ENCODE peak calls at places on chromosomes 12 and 14, in six cellular contexts. One of them, this sample, is unnamed.

GRCh38 chr14:75439989-75440388 is 12.2 kb downstream of the JDP2 start:
- ATAC-seq in upper lobe of right lung: no peak
- ATAC-seq in stimulated activated naive B cell treated with anti-CD40 and anti-IgM and Interleukin-4, amounts not matched to agents 10 μg/mL and 1 μg/mL and 100 μg/mL, for 72 hours: peak; percentile 41
- ATAC-seq in activated CD8-positive, alpha-beta T cell treated with anti-CD3 and anti-CD28 coated beads, Interleukin-2, amount 10 ng/mL, durations not matched to agents 7 days and 5 days: no peak
- ATAC-seq in left lobe of liver: no peak
- ATAC-seq in A549: no peak
- ATAC-seq in this sample: no peak

GRCh38 chr12:87802721-87803011 is 226.5 kb downstream of the C12orf50 start:
- ATAC-seq in upper lobe of right lung: no peak
- ATAC-seq in stimulated activated naive B cell treated with anti-CD40 and anti-IgM and Interleukin-4, amounts not matched to agents 10 μg/mL and 1 μg/mL and 100 μg/mL, for 72 hours: no peak
- ATAC-seq in activated CD8-positive, alpha-beta T cell treated with anti-CD3 and anti-CD28 coated beads, Interleukin-2, amount 10 ng/mL, durations not matched to agents 7 days and 5 days: no peak
- ATAC-seq in left lobe of liver: peak; percentile 84
- ATAC-seq in A549: peak; percentile 67
- ATAC-seq in this sample: no peak

GRCh38 chr12:65460076-65460475 is 181.6 kb downstream of the MSRB3 start:
- ATAC-seq in upper lobe of right lung: no peak
- ATAC-seq in stimulated activated naive B cell treated with anti-CD40 and anti-IgM and Interleukin-4, amounts not matched to agents 10 μg/mL and 1 μg/mL and 100 μg/mL, for 72 hours: no peak
- ATAC-seq in activated CD8-positive, alpha-beta T cell treated with anti-CD3 and anti-CD28 coated beads, Interleukin-2, amount 10 ng/mL, durations not matched to agents 7 days and 5 days: no peak
- ATAC-seq in left lobe of liver: peak; percentile 98
- ATAC-seq in A549: no peak
- ATAC-seq in this sample: no peak

GRCh38 chr14:99749142-99749541 is 44.1 kb upstream of the EML1 start:
- ATAC-seq in upper lobe of right lung: no peak
- ATAC-seq in stimulated activated naive B cell treated with anti-CD40 and anti-IgM and Interleukin-4, amounts not matched to agents 10 μg/mL and 1 μg/mL and 100 μg/mL, for 72 hours: peak; percentile 61
- ATAC-seq in activated CD8-positive, alpha-beta T cell treated with anti-CD3 and anti-CD28 coated beads, Interleukin-2, amount 10 ng/mL, durations not matched to agents 7 days and 5 days: no peak
- ATAC-seq in left lobe of liver: no peak
- ATAC-seq in A549: peak; percentile 55
- ATAC-seq in this sample: no peak

GRCh38 chr14:102071283-102071998 is 15.4 kb downstream of the HSP90AA1 start:
- ATAC-seq in upper lobe of right lung: no peak
- ATAC-seq in stimulated activated naive B cell treated with anti-CD40 and anti-IgM and Interleukin-4, amounts not matched to agents 10 μg/mL and 1 μg/mL and 100 μg/mL, for 72 hours: no peak
- ATAC-seq in activated CD8-positive, alpha-beta T cell treated with anti-CD3 and anti-CD28 coated beads, Interleukin-2, amount 10 ng/mL, durations not matched to agents 7 days and 5 days: no peak
- ATAC-seq in left lobe of liver: no peak
- ATAC-seq in A549: peak; percentile 41
- ATAC-seq in this sample: no peak

GRCh38 chr14:66508547-66508845 is 549 bp downstream of the GPHN start:
- ATAC-seq in upper lobe of right lung: no peak
- ATAC-seq in stimulated activated naive B cell treated with anti-CD40 and anti-IgM and Interleukin-4, amounts not matched to agents 10 μg/mL and 1 μg/mL and 100 μg/mL, for 72 hours: peak; percentile 4
- ATAC-seq in activated CD8-positive, alpha-beta T cell treated with anti-CD3 and anti-CD28 coated beads, Interleukin-2, amount 10 ng/mL, durations not matched to agents 7 days and 5 days: peak; percentile 3
- ATAC-seq in left lobe of liver: no peak
- ATAC-seq in A549: no peak
- ATAC-seq in this sample: no peak

GRCh38 chr12:29644536-29645162 is 139.1 kb downstream of the TMTC1 start:
- ATAC-seq in upper lobe of right lung: no peak
- ATAC-seq in stimulated activated naive B cell treated with anti-CD40 and anti-IgM and Interleukin-4, amounts not matched to agents 10 μg/mL and 1 μg/mL and 100 μg/mL, for 72 hours: no peak
- ATAC-seq in activated CD8-positive, alpha-beta T cell treated with anti-CD3 and anti-CD28 coated beads, Interleukin-2, amount 10 ng/mL, durations not matched to agents 7 days and 5 days: peak; percentile 60
- ATAC-seq in left lobe of liver: no peak
- ATAC-seq in A549: no peak
- ATAC-seq in this sample: no peak

GRCh38 chr12:4435537-4435936 is 10.1 kb downstream of the FGF6 start:
- ATAC-seq in upper lobe of right lung: no peak
- ATAC-seq in stimulated activated naive B cell treated with anti-CD40 and anti-IgM and Interleukin-4, amounts not matched to agents 10 μg/mL and 1 μg/mL and 100 μg/mL, for 72 hours: no peak
- ATAC-seq in activated CD8-positive, alpha-beta T cell treated with anti-CD3 and anti-CD28 coated beads, Interleukin-2, amount 10 ng/mL, durations not matched to agents 7 days and 5 days: no peak
- ATAC-seq in left lobe of liver: no peak
- ATAC-seq in A549: no peak
- ATAC-seq in this sample: no peak

GRCh38 chr14:23414906-23415820 is 7.1 kb upstream of the MYH6 start:
- ATAC-seq in upper lobe of right lung: no peak
- ATAC-seq in stimulated activated naive B cell treated with anti-CD40 and anti-IgM and Interleukin-4, amounts not matched to agents 10 μg/mL and 1 μg/mL and 100 μg/mL, for 72 hours: no peak
- ATAC-seq in activated CD8-positive, alpha-beta T cell treated with anti-CD3 and anti-CD28 coated beads, Interleukin-2, amount 10 ng/mL, durations not matched to agents 7 days and 5 days: no peak
- ATAC-seq in left lobe of liver: no peak
- ATAC-seq in A549: no peak
- ATAC-seq in this sample: no peak